ENCODE peak calls at places on chromosomes 12 and 14, in nine cellular contexts. F is stomach, S is tibial nerve, X is GM12878, V is H1, O is ovary, C is sigmoid colon, M is transverse colon, B is A549. H is an unnamed sample.

GRCh38 chr12:75701859-75702258 is 190.4 kb upstream of the KRR1 start:
- DNase-seq in F (no peak), S (no peak), X (no peak), V (no peak), O (no peak), C (no peak), M (no peak), B (no peak), H (no peak)

GRCh38 chr12:123131879-123132402 is 18.9 kb downstream of the PITPNM2 start:
- DNase-seq in F (peak; percentile 71), S (no peak), X (no peak), V (no peak), O (no peak), C (no peak), M (peak; percentile 59), B (no peak), H (no peak)

GRCh38 chr14:75258079-75258802 is 20.4 kb upstream of the FOS start:
- DNase-seq in F (peak; percentile 45), S (peak; percentile 46), X (no peak), V (no peak), O (peak; percentile 50), C (peak; percentile 91), M (peak; percentile 61), B (no peak), H (no peak)

GRCh38 chr12:100752841-100753240 is 41.7 kb upstream of the ANO4 start:
- DNase-seq in F (no peak), S (no peak), X (no peak), V (no peak), O (no peak), C (no peak), M (no peak), B (no peak), H (no peak)

GRCh38 chr12:95304673-95305198 is 87.1 kb downstream of the VEZT start:
- DNase-seq in F (no peak), S (no peak), X (no peak), V (no peak), O (no peak), C (no peak), M (no peak), B (no peak), H (no peak)

GRCh38 chr14:71620401-71620800 is 311.8 kb upstream of the RGS6 start:
- DNase-seq in F (no peak), S (no peak), X (no peak), V (no peak), O (no peak), C (no peak), M (no peak), B (no peak), H (no peak)

GRCh38 chr12:42589465-42590323 is at the start of gene PRICKLE1:
- DNase-seq in F (peak; percentile 47), S (no peak), X (no peak), V (no peak), O (peak; percentile 52), C (peak; percentile 67), M (peak; percentile 20), B (peak; percentile 24), H (peak; percentile 90)

GRCh38 chr14:99589651-99590530 is 14.1 kb downstream of the CCDC85C start:
- DNase-seq in F (no peak), S (no peak), X (no peak), V (no peak), O (no peak), C (peak; percentile 56), M (no peak), B (no peak), H (no peak)

GRCh38 chr12:111426341-111427185 is 20.8 kb downstream of the SH2B3 start:
- DNase-seq in F (no peak), S (no peak), X (no peak), V (no peak), O (no peak), C (no peak), M (peak; percentile 59), B (no peak), H (no peak)

GRCh38 chr12:49868952-49869815 is 26.3 kb upstream of the BCDIN3D start:
- DNase-seq in F (peak; percentile 83), S (peak; percentile 65), X (no peak), V (no peak), O (peak; percentile 91), C (peak; percentile 96), M (peak; percentile 46), B (no peak), H (peak; percentile 95)

GRCh38 chr12:67740706-67741105 is 92.2 kb downstream of the DYRK2 start:
- DNase-seq in F (no peak), S (no peak), X (no peak), V (no peak), O (no peak), C (no peak), M (no peak), B (no peak), H (no peak)

GRCh38 chr12:113418213-113418879 is 3.8 kb upstream of the SDSL start:
- DNase-seq in F (no peak), S (no peak), X (no peak), V (no peak), O (no peak), C (peak; percentile 73), M (peak; percentile 30), B (no peak), H (no peak)

GRCh38 chr14:20564501-20564997 is 3.7 kb upstream of the RNASE9 start:
- DNase-seq in F (no peak), S (no peak), X (no peak), V (no peak), O (no peak), C (no peak), M (no peak), B (no peak), H (no peak)

GRCh38 chr14:28784262-28785021 is 17.9 kb downstream of the FOXG1 start:
- DNase-seq in F (no peak), S (no peak), X (no peak), V (no peak), O (no peak), C (no peak), M (no peak), B (no peak), H (no peak)

GRCh38 chr14:24834951-24835350 is 201.0 kb upstream of the GZMB start:
- DNase-seq in F (no peak), S (no peak), X (no peak), V (no peak), O (no peak), C (no peak), M (no peak), B (no peak), H (no peak)

GRCh38 chr12:24922109-24922508 is 26.8 kb downstream of the BCAT1 start:
- DNase-seq in F (no peak), S (no peak), X (no peak), V (no peak), O (no peak), C (no peak), M (no peak), B (no peak), H (no peak)

GRCh38 chr14:92597873-92598548 is 84.4 kb downstream of the RIN3 start:
- DNase-seq in F (no peak), S (no peak), X (no peak), V (no peak), O (no peak), C (no peak), M (no peak), B (no peak), H (no peak)

DNA sequence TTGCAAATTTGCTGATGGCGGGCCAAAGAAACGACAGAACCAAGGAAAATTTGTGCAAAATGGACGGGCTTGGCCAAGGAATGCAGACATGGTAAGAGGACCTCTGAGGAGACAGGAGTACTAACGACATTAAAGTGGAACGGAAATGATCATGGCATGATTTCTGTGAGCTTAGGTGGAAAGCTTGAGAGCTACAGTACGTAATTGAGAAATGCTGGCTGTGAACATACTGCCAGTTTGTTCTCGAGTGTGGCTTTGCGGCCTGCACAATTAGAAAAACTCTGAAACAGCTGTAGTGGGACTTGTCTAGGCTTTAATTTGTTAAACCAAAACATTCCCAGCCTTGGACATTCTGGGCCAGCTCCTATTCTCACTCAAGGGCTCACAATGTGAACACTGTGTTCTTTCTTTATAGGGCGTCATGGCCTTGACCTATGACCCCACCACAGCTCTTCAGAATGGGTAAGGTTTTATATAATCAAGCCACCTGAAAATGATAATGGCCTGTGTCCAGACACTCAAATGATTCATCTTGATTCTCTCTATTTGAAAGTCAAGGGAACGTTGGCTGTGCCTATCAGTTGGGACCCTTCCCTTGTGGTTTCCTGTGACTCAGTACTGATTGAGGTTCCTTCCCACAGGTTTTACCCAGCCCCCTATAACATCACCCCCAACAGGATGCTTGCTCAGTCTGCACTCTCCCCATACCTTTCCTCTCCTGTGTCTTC is 48.5 kb downstream of the BAZ2A start:
- DNase-seq in F (no peak), S (no peak), X (peak; percentile 35), V (no peak), O (no peak), C (no peak), M (no peak), B (no peak), H (no peak)
- TF ChIP-seq EP300 in F (no peak), S (no peak), X (no peak), V (no peak), O (no peak), C (no peak), M (no peak), B (no peak), H (no peak)

GRCh38 chr14:86057018-86057667 is 527.2 kb downstream of the FLRT2 start:
- DNase-seq in F (no peak), S (peak; percentile 16), X (no peak), V (no peak), O (peak; percentile 23), C (no peak), M (no peak), B (no peak), H (peak; percentile 3)
- TF ChIP-seq EP300 in F (no peak), S (no peak), X (no peak), V (no peak), O (no peak), C (no peak), M (no peak), B (no peak), H (no peak)

DNA sequence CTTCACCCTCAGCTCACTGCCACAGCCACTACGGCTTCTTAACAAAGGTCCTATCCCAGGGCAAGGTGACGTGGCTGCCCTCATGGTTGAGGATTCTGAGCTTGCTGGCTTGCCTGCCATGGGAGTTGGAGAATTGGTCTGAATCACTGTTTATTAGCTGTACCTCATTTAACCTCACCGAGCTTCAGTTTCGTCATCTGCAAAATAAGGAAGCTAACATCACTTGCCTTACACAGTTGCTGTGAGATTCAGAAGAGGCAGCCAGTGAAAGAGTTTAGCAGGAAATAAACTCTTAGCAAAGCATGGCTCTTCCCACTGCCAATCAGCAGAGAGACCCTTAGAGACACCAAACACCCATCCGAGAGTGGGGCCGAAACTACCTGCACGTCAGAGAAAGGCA is 90.1 kb upstream of the KCNA1 start:
- DNase-seq in F (no peak), S (no peak), X (no peak), V (no peak), O (no peak), C (no peak), M (no peak), B (no peak), H (no peak)
- TF ChIP-seq EP300 in F (no peak), S (no peak), X (no peak), V (no peak), O (no peak), C (no peak), M (no peak), B (no peak), H (no peak)

DNA sequence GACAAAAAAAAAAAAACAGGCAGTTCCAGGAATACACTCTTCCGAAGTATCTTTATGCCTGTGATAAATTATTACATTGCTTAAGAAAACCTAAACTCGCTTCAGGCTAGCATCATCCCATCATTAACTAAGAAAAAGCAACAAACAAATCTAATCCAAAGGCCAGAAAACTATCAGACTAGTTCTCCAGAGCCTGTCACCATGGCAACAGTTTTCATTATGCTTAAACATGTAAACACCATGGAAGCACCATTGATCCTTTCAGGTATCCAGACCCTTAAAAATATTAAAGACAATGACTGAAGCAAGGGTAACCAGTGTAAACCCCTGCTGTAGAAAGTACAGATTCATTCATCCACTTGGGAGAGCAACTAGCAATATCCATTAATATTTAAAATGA is 9.8 kb downstream of the DAD1 start:
- DNase-seq in F (no peak), S (no peak), X (no peak), V (no peak), O (no peak), C (no peak), M (no peak), B (no peak), H (no peak)
- TF ChIP-seq EP300 in F (no peak), S (no peak), X (no peak), V (no peak), O (no peak), C (no peak), M (no peak), B (no peak), H (no peak)

H was measured in SK-N-SH.